ENCODE peak calls at places on chromosomes 6 and 20, in four cellular contexts. One of them, this sample, is unnamed.

GRCh38 chr6:135182993-135183531 is 2.0 kb downstream of the MYB start:
- DNase-seq in choroid plexus epithelial cell: no peak
- DNase-seq in AML-193: peak; percentile 69
- DNase-seq in T-helper 9 cell: peak; percentile 43
- DNase-seq in this sample: peak; percentile 81

GRCh38 chr6:31462964-31463940 is 34.7 kb upstream of the MICB start:
- DNase-seq in choroid plexus epithelial cell: peak; percentile 88
- DNase-seq in AML-193: peak; percentile 91
- DNase-seq in T-helper 9 cell: peak; percentile 88
- DNase-seq in this sample: peak; percentile 43

GRCh38 chr6:71977860-71978259 is 91.5 kb downstream of the RIMS1 start:
- DNase-seq in choroid plexus epithelial cell: peak; percentile 0
- DNase-seq in AML-193: no peak
- DNase-seq in T-helper 9 cell: no peak
- DNase-seq in this sample: peak; percentile 7

GRCh38 chr20:4056880-4057279 is 41.5 kb upstream of the RNF24 start:
- DNase-seq in choroid plexus epithelial cell: no peak
- DNase-seq in AML-193: no peak
- DNase-seq in T-helper 9 cell: no peak
- DNase-seq in this sample: no peak

GRCh38 chr6:126539022-126539421 is 199.1 kb downstream of the CENPW start:
- DNase-seq in choroid plexus epithelial cell: peak; percentile 71
- DNase-seq in AML-193: no peak
- DNase-seq in T-helper 9 cell: no peak
- DNase-seq in this sample: no peak

GRCh38 chr6:136846046-136846445 is 23.7 kb downstream of the PEX7 start:
- DNase-seq in choroid plexus epithelial cell: peak; percentile 88
- DNase-seq in AML-193: peak; percentile 52
- DNase-seq in T-helper 9 cell: peak; percentile 6
- DNase-seq in this sample: peak; percentile 36

GRCh38 chr20:23510000-23510590 is 19.2 kb downstream of the CST8 start:
- DNase-seq in choroid plexus epithelial cell: no peak
- DNase-seq in AML-193: no peak
- DNase-seq in T-helper 9 cell: no peak
- DNase-seq in this sample: no peak

GRCh38 chr6:88815491-88815890 is 147.9 kb downstream of the RNGTT start:
- DNase-seq in choroid plexus epithelial cell: no peak
- DNase-seq in AML-193: no peak
- DNase-seq in T-helper 9 cell: no peak
- DNase-seq in this sample: no peak

GRCh38 chr6:125957845-125958244 is 1.3 kb downstream of the HINT3 start:
- DNase-seq in choroid plexus epithelial cell: peak; percentile 78
- DNase-seq in AML-193: peak; percentile 84
- DNase-seq in T-helper 9 cell: no peak
- DNase-seq in this sample: peak; percentile 65